ENCODE peak calls at places on chromosome 10, in eight cellular contexts. M, R, G, Y, O, E, F and V are unnamed samples.

GRCh38 chr10:89114846-89115625 is 92.1 kb downstream of the CH25H start:
- DNase-seq in M (peak; percentile 47), F (no peak), G (no peak), O (no peak), Y (no peak), R (no peak), E (no peak), V (no peak)

GRCh38 chr10:38118072-38118807 is 24.1 kb downstream of the ZNF37A start:
- DNase-seq in E (peak; percentile 13), G (no peak), F (peak; percentile 6), O (peak; percentile 2), Y (no peak), R (peak; percentile 20), M (peak; percentile 43), V (peak; percentile 59)

GRCh38 chr10:123502983-123503382 is 163.2 kb upstream of the GPR26 start:
- DNase-seq in M (no peak), O (no peak), G (no peak), Y (no peak), R (no peak), F (no peak), E (no peak), V (no peak)

GRCh38 chr10:16183989-16184643 is 252.7 kb upstream of the PTER start:
- DNase-seq in Y (no peak), M (peak; percentile 74), E (no peak), R (no peak), G (no peak), O (no peak), F (no peak), V (no peak)

GRCh38 chr10:33331020-33331557 is 3.4 kb downstream of the NRP1 start:
- DNase-seq in G (no peak), F (peak; percentile 71), M (peak; percentile 21), Y (peak; percentile 52), E (no peak), O (no peak), R (no peak), V (no peak)

GRCh38 chr10:79145517-79146470 is 77.0 kb downstream of the ZMIZ1 start:
- DNase-seq in Y (no peak), G (no peak), R (no peak), F (peak; percentile 58), M (no peak), E (no peak), O (no peak), V (no peak)

GRCh38 chr10:88116491-88116890 is 253.1 kb downstream of the PTEN start:
- DNase-seq in E (no peak), F (no peak), O (no peak), G (no peak), R (peak; percentile 59), Y (no peak), M (peak; percentile 85), V (peak; percentile 45)

GRCh38 chr10:125638555-125638954 is 44.4 kb downstream of the TEX36 start:
- DNase-seq in E (no peak), R (no peak), Y (no peak), O (no peak), M (no peak), G (no peak), F (no peak), V (no peak)

GRCh38 chr10:82737556-82737955 is 862.6 kb downstream of the NRG3 start:
- DNase-seq in Y (peak; percentile 68), O (no peak), E (no peak), F (no peak), R (no peak), G (no peak), M (no peak), V (no peak)

GRCh38 chr10:58741673-58742072 is 229.0 kb downstream of the BICC1 start:
- DNase-seq in G (no peak), E (no peak), Y (no peak), F (no peak), O (no peak), M (no peak), R (no peak), V (no peak)

GRCh38 chr10:5242585-5242984 is 45.9 kb downstream of the AKR1C4 start:
- DNase-seq in O (no peak), R (no peak), Y (no peak), F (no peak), G (no peak), E (no peak), M (no peak), V (no peak)

GRCh38 chr10:92395271-92395670 is 104.3 kb downstream of the MARCHF5 start:
- DNase-seq in G (no peak), F (no peak), E (no peak), O (no peak), M (no peak), Y (peak; percentile 15), R (no peak), V (no peak)

GRCh38 chr10:75596930-75597629 is 165.7 kb downstream of the LRMDA start:
- DNase-seq in O (no peak), Y (peak; percentile 24), E (no peak), M (no peak), G (no peak), F (no peak), R (no peak), V (no peak)

GRCh38 chr10:118583611-118584010 is 11.8 kb downstream of the PRLHR start:
- DNase-seq in Y (no peak), F (no peak), O (no peak), M (peak; percentile 42), G (no peak), E (no peak), R (no peak), V (no peak)

GRCh38 chr10:129901389-129902045 is 62.6 kb downstream of the EBF3 start:
- DNase-seq in M (no peak), F (no peak), R (no peak), E (no peak), G (no peak), O (no peak), Y (peak; percentile 56), V (no peak)
- H2AFZ ChIP-seq in M (no peak overlapping the region), F (no peak overlapping the region), R (no peak overlapping the region), E (no peak overlapping the region), G (no peak overlapping the region), O (no peak overlapping the region), Y (no peak overlapping the region), V (no peak overlapping the region)

GRCh38 chr10:11824376-11824775 is 1.2 kb downstream of the PROSER2 start:
- DNase-seq in F (no peak), R (peak; percentile 30), E (no peak), Y (no peak), M (peak; percentile 16), G (no peak), O (no peak), V (no peak)
- H3K4me3 ChIP-seq in F (peak overlapping the region; percentile 91), R (no peak overlapping the region), E (peak overlapping the region; percentile 80), Y (peak overlapping the region; percentile 79), M (peak overlapping the region; percentile 83), G (peak overlapping the region; percentile 70), O (no peak overlapping the region), V (no peak overlapping the region)

GRCh38 chr10:48418189-48418588 is 111.7 kb downstream of the MAPK8 start:
- DNase-seq in M (no peak), F (no peak), O (no peak), Y (no peak), E (no peak), R (no peak), G (no peak), V (no peak)
- H3K4me2 ChIP-seq in M (no peak overlapping the region), F (no peak overlapping the region), O (no peak overlapping the region), Y (no peak overlapping the region), E (no peak overlapping the region), R (no peak overlapping the region), G (no peak overlapping the region), V (no peak overlapping the region)

DNA sequence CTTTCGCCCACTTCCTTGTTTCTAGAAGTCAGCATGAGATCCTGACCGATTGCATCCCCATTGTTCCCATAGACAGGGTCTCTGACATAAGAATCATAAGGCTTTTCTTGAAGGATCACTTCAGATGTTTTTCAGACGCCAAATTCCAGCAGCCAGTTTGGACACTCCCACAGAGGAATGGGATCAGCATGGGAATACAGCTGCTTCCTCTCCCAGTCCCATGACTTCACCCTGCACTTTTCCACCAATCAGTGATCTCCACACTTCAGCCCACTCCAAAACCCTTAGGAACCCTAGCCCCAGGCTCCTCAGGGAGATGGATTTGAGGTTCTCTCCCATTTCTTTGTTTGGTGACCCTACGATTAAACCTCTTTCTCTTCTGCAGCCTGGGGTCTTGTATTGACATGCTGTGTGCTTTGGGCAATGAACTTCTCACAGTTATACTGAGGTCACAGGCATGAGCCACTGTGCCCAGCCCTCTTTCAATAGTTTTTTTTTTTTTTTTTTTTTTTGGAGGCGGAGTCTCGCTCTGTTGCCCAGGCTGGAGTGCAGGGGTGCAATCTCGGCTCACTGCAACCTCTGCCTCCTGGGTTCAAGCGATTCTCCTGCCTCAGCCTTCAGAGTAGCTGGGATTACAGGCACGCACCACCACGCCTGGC is 52.8 kb upstream of the CHST3 start:
- DNase-seq in O (peak; percentile 43), R (peak; percentile 33), G (no peak), Y (no peak), E (no peak), M (peak; percentile 24), F (no peak), V (no peak)
- H2AFZ ChIP-seq in O (no peak overlapping the region), R (no peak overlapping the region), G (peak overlapping the region; percentile 96), Y (peak overlapping the region; percentile 12), E (peak overlapping the region; percentile 54), M (peak overlapping the region; percentile 48), F (no peak overlapping the region), V (no peak overlapping the region)

GRCh38 chr10:549391-549790 is 140.1 kb downstream of the DIP2C start:
- DNase-seq in F (no peak), R (no peak), M (no peak), Y (no peak), G (no peak), O (no peak), E (no peak), V (no peak)
- H3K4me3 ChIP-seq in F (no peak overlapping the region), R (no peak overlapping the region), M (no peak overlapping the region), Y (no peak overlapping the region), G (no peak overlapping the region), O (no peak overlapping the region), E (no peak overlapping the region), V (no peak overlapping the region)